ENCODE peak calls at places on chromosomes 2 and 18, in ten cellular contexts. L is activated CD4-positive, alpha-beta T cell treated with anti-CD3 and anti-CD28 coated beads, Interleukin-2, amount 10 ng/mL, durations not matched to agents 24 days and 14 days; D is activated T-helper 9 cell treated with anti-CD3 and anti-CD28 coated beads, Interleukin-2, amount 50 U/mL, for 16 hours; T is activated CD8-positive, alpha-beta memory T cell treated with anti-CD3 and anti-CD28 coated beads for 1 hour; A is MCF 10A; N is hypothalamus; H is stimulated activated CD8-positive, alpha-beta memory T cell treated with anti-CD3 and anti-CD28 coated beads, Interleukin-4, amount 100 ng/mL, for 1 hour; M is head of caudate nucleus; C is amygdala; P is uterus. U is an unnamed sample.
A peak's percentile ranks its signal among the peaks of the same experiment; 100 is the strongest.

GRCh38 chr2:101699939-101700442 is 2.5 kb downstream of the MAP4K4 start:
- DNase-seq in L (no peak), D (no peak), T (no peak), A (peak; percentile 42), N (no peak), H (no peak), M (no peak), C (no peak), P (no peak), U (peak; percentile 59)

GRCh38 chr2:120132190-120132589 is 91.0 kb downstream of the TMEM185B start:
- DNase-seq in L (no peak), D (no peak), T (no peak), A (no peak), N (no peak), H (no peak), M (no peak), C (no peak), P (no peak), U (no peak)

GRCh38 chr2:48332286-48332685 is 197.7 kb upstream of the STON1 start:
- DNase-seq in L (no peak), D (no peak), T (no peak), A (peak; percentile 51), N (no peak), H (no peak), M (no peak), C (no peak), P (no peak), U (no peak)

GRCh38 chr2:238771193-238771592 is 76.7 kb upstream of the TWIST2 start:
- DNase-seq in L (no peak), D (no peak), T (no peak), A (peak; percentile 26), N (no peak), H (no peak), M (no peak), C (no peak), P (no peak), U (peak; percentile 7)

GRCh38 chr2:165401285-165401852 is 68.1 kb upstream of the CSRNP3 start:
- DNase-seq in L (peak; percentile 72), D (no peak), T (no peak), A (peak; percentile 68), N (peak; percentile 1), H (no peak), M (no peak), C (no peak), P (peak; percentile 22), U (peak; percentile 69)

GRCh38 chr2:6417050-6417449 is 448.7 kb downstream of the CMPK2 start:
- DNase-seq in L (no peak), D (no peak), T (no peak), A (no peak), N (no peak), H (no peak), M (no peak), C (no peak), P (no peak), U (no peak)

GRCh38 chr2:234451852-234452625 is 44.8 kb downstream of the ARL4C start:
- DNase-seq in L (no peak), D (no peak), T (no peak), A (no peak), N (no peak), H (no peak), M (no peak), C (no peak), P (no peak), U (no peak)

GRCh38 chr2:10146366-10147005 is 23.9 kb downstream of the RRM2 start:
- DNase-seq in L (no peak), D (no peak), T (no peak), A (no peak), N (no peak), H (no peak), M (no peak), C (no peak), P (no peak), U (no peak)

GRCh38 chr18:32595735-32596134 is 125.1 kb upstream of the GAREM1 start:
- DNase-seq in L (no peak), D (no peak), T (no peak), A (no peak), N (no peak), H (no peak), M (no peak), C (no peak), P (no peak), U (no peak)

GRCh38 chr18:47969851-47970250 is 39.4 kb upstream of the SMAD2 start:
- DNase-seq in L (no peak), D (no peak), T (no peak), A (peak; percentile 64), N (no peak), H (no peak), M (no peak), C (no peak), P (no peak), U (no peak)

GRCh38 chr18:75343389-75343788 is 84.1 kb downstream of the SMIM21 start:
- DNase-seq in L (no peak), D (no peak), T (no peak), A (no peak), N (no peak), H (no peak), M (no peak), C (no peak), P (no peak), U (no peak)

GRCh38 chr2:75053484-75054112 is 95.2 kb downstream of the POLE4 start:
- DNase-seq in L (no peak), D (no peak), T (no peak), A (peak; percentile 62), N (peak; percentile 2), H (no peak), M (no peak), C (no peak), P (no peak), U (no peak)

GRCh38 chr2:8805278-8806045 is 32.0 kb downstream of the KIDINS220 start:
- DNase-seq in L (peak; percentile 30), D (no peak), T (no peak), A (no peak), N (no peak), H (no peak), M (no peak), C (no peak), P (no peak), U (no peak)

GRCh38 chr18:46071615-46071893 is 506 bp downstream of the PSTPIP2 start:
- DNase-seq in L (peak; percentile 71), D (no peak), T (no peak), A (no peak), N (no peak), H (no peak), M (no peak), C (no peak), P (no peak), U (no peak)

GRCh38 chr18:2981212-2981728 is 31.7 kb downstream of the LPIN2 start:
- DNase-seq in L (peak; percentile 65), D (no peak), T (no peak), A (peak; percentile 72), N (no peak), H (no peak), M (no peak), C (no peak), P (no peak), U (no peak)

GRCh38 chr2:19738707-19739106 is 163.1 kb downstream of the TTC32 start:
- DNase-seq in L (no peak), D (no peak), T (no peak), A (no peak), N (no peak), H (no peak), M (no peak), C (no peak), P (peak; percentile 31), U (no peak)

GRCh38 chr18:10851824-10852225 is 297.5 kb downstream of the PIEZO2 start:
- DNase-seq in L (no peak), D (no peak), T (no peak), A (peak; percentile 55), N (no peak), H (no peak), M (no peak), C (no peak), P (no peak), U (peak; percentile 65)

GRCh38 chr2:21018290-21018689 is 25.6 kb downstream of the APOB start:
- DNase-seq in L (no peak), D (no peak), T (no peak), A (no peak), N (no peak), H (no peak), M (no peak), C (no peak), P (no peak), U (no peak)

GRCh38 chr2:32772623-32773221 is 144.9 kb downstream of the TTC27 start:
- DNase-seq in L (no peak), D (no peak), T (no peak), A (peak; percentile 59), N (no peak), H (no peak), M (peak; percentile 13), C (no peak), P (peak; percentile 18), U (peak; percentile 72)

GRCh38 chr2:10404324-10405143 is 43.6 kb downstream of the ODC1 start:
- DNase-seq in L (no peak), D (no peak), T (no peak), A (peak; percentile 74), N (no peak), H (no peak), M (peak; percentile 42), C (no peak), P (no peak), U (no peak)

GRCh38 chr2:28413152-28413895 is 20.7 kb downstream of the FOSL2 start:
- DNase-seq in L (no peak), D (no peak), T (no peak), A (no peak), N (no peak), H (no peak), M (no peak), C (no peak), P (no peak), U (no peak)

GRCh38 chr2:120857422-120857821 is 121.8 kb downstream of the GLI2 start:
- DNase-seq in L (no peak), D (no peak), T (no peak), A (no peak), N (no peak), H (no peak), M (no peak), C (no peak), P (no peak), U (no peak)

GRCh38 chr18:77155031-77155430 is 22.4 kb upstream of the MBP start:
- DNase-seq in L (no peak), D (no peak), T (no peak), A (no peak), N (no peak), H (no peak), M (no peak), C (no peak), P (no peak), U (no peak)

GRCh38 chr2:186780701-186781316 is 68.2 kb downstream of the ZSWIM2 start:
- DNase-seq in L (no peak), D (no peak), T (no peak), A (peak; percentile 50), N (no peak), H (no peak), M (no peak), C (no peak), P (no peak), U (peak; percentile 16)

GRCh38 chr2:204051476-204051875 is 114.9 kb downstream of the ICOS start:
- DNase-seq in L (no peak), D (no peak), T (no peak), A (peak; percentile 8), N (no peak), H (no peak), M (no peak), C (no peak), P (no peak), U (no peak)

GRCh38 chr2:11402436-11402835 is 58.0 kb upstream of the ROCK2 start:
- DNase-seq in L (no peak), D (no peak), T (no peak), A (no peak), N (no peak), H (no peak), M (no peak), C (no peak), P (no peak), U (no peak)